ENCODE peak calls at places on chromosomes 3 and 15, in four cellular contexts. One of them, this sample, is unnamed.

GRCh38 chr3:107800705-107801104 is 277.9 kb downstream of the BBX start:
- DNase-seq in stimulated activated CD4-positive, alpha-beta T cell treated with anti-CD3 and anti-CD28 coated beads, TNF-alpha, amount 100 ng/mL, for 1 hour: no peak
- DNase-seq in neural crest cell: peak
- DNase-seq in hippocampal formation: peak
- DNase-seq in this sample: no peak

GRCh38 chr15:29064731-29065130 is 179.0 kb downstream of the APBA2 start:
- DNase-seq in stimulated activated CD4-positive, alpha-beta T cell treated with anti-CD3 and anti-CD28 coated beads, TNF-alpha, amount 100 ng/mL, for 1 hour: no peak
- DNase-seq in neural crest cell: no peak
- DNase-seq in hippocampal formation: no peak
- DNase-seq in this sample: no peak

GRCh38 chr3:32620911-32621310 is 50.3 kb upstream of the DYNC1LI1 start:
- DNase-seq in stimulated activated CD4-positive, alpha-beta T cell treated with anti-CD3 and anti-CD28 coated beads, TNF-alpha, amount 100 ng/mL, for 1 hour: no peak
- DNase-seq in neural crest cell: no peak
- DNase-seq in hippocampal formation: no peak
- DNase-seq in this sample: no peak

GRCh38 chr3:143433787-143434378 is 314.3 kb downstream of the CHST2 start:
- DNase-seq in stimulated activated CD4-positive, alpha-beta T cell treated with anti-CD3 and anti-CD28 coated beads, TNF-alpha, amount 100 ng/mL, for 1 hour: no peak
- DNase-seq in neural crest cell: no peak
- DNase-seq in hippocampal formation: no peak
- DNase-seq in this sample: no peak

GRCh38 chr3:170132335-170132734 is 49.2 kb downstream of the PHC3 start:
- DNase-seq in stimulated activated CD4-positive, alpha-beta T cell treated with anti-CD3 and anti-CD28 coated beads, TNF-alpha, amount 100 ng/mL, for 1 hour: no peak
- DNase-seq in neural crest cell: no peak
- DNase-seq in hippocampal formation: no peak
- DNase-seq in this sample: no peak

GRCh38 chr15:70507772-70508351 is 255.5 kb downstream of the UACA start:
- DNase-seq in stimulated activated CD4-positive, alpha-beta T cell treated with anti-CD3 and anti-CD28 coated beads, TNF-alpha, amount 100 ng/mL, for 1 hour: no peak
- DNase-seq in neural crest cell: no peak
- DNase-seq in hippocampal formation: no peak
- DNase-seq in this sample: peak

GRCh38 chr15:75641603-75642002 is 1.6 kb upstream of the IMP3 start:
- DNase-seq in stimulated activated CD4-positive, alpha-beta T cell treated with anti-CD3 and anti-CD28 coated beads, TNF-alpha, amount 100 ng/mL, for 1 hour: no peak
- DNase-seq in neural crest cell: no peak
- DNase-seq in hippocampal formation: no peak
- DNase-seq in this sample: no peak

GRCh38 chr3:152505926-152506325 is 237.2 kb downstream of the MBNL1 start:
- DNase-seq in stimulated activated CD4-positive, alpha-beta T cell treated with anti-CD3 and anti-CD28 coated beads, TNF-alpha, amount 100 ng/mL, for 1 hour: no peak
- DNase-seq in neural crest cell: no peak
- DNase-seq in hippocampal formation: no peak
- DNase-seq in this sample: no peak

GRCh38 chr3:64599651-64600050 is 88.1 kb downstream of the ADAMTS9 start:
- DNase-seq in stimulated activated CD4-positive, alpha-beta T cell treated with anti-CD3 and anti-CD28 coated beads, TNF-alpha, amount 100 ng/mL, for 1 hour: no peak
- DNase-seq in neural crest cell: no peak
- DNase-seq in hippocampal formation: no peak
- DNase-seq in this sample: no peak

GRCh38 chr3:101479022-101479421 is 34.0 kb downstream of the SENP7 start:
- DNase-seq in stimulated activated CD4-positive, alpha-beta T cell treated with anti-CD3 and anti-CD28 coated beads, TNF-alpha, amount 100 ng/mL, for 1 hour: no peak
- DNase-seq in neural crest cell: no peak
- DNase-seq in hippocampal formation: no peak
- DNase-seq in this sample: no peak

GRCh38 chr3:71076361-71076997 is 507.0 kb downstream of the FOXP1 start:
- DNase-seq in stimulated activated CD4-positive, alpha-beta T cell treated with anti-CD3 and anti-CD28 coated beads, TNF-alpha, amount 100 ng/mL, for 1 hour: no peak
- DNase-seq in neural crest cell: no peak
- DNase-seq in hippocampal formation: no peak
- DNase-seq in this sample: no peak

GRCh38 chr3:98730338-98730737 is 32.8 kb upstream of the ST3GAL6 start:
- DNase-seq in stimulated activated CD4-positive, alpha-beta T cell treated with anti-CD3 and anti-CD28 coated beads, TNF-alpha, amount 100 ng/mL, for 1 hour: no peak
- DNase-seq in neural crest cell: no peak
- DNase-seq in hippocampal formation: no peak
- DNase-seq in this sample: no peak

GRCh38 chr3:74390121-74390870 is 224.2 kb downstream of the CNTN3 start:
- DNase-seq in stimulated activated CD4-positive, alpha-beta T cell treated with anti-CD3 and anti-CD28 coated beads, TNF-alpha, amount 100 ng/mL, for 1 hour: no peak
- DNase-seq in neural crest cell: no peak
- DNase-seq in hippocampal formation: no peak
- DNase-seq in this sample: no peak

GRCh38 chr3:37028329-37028728 is 35.0 kb downstream of the MLH1 start:
- DNase-seq in stimulated activated CD4-positive, alpha-beta T cell treated with anti-CD3 and anti-CD28 coated beads, TNF-alpha, amount 100 ng/mL, for 1 hour: no peak
- DNase-seq in neural crest cell: no peak
- DNase-seq in hippocampal formation: no peak
- DNase-seq in this sample: no peak

GRCh38 chr3:156483961-156484787 is 70.7 kb downstream of the SSR3 start:
- DNase-seq in stimulated activated CD4-positive, alpha-beta T cell treated with anti-CD3 and anti-CD28 coated beads, TNF-alpha, amount 100 ng/mL, for 1 hour: no peak
- DNase-seq in neural crest cell: no peak
- DNase-seq in hippocampal formation: no peak
- DNase-seq in this sample: no peak

GRCh38 chr3:86481031-86481430 is 509.9 kb downstream of the VGLL3 start:
- DNase-seq in stimulated activated CD4-positive, alpha-beta T cell treated with anti-CD3 and anti-CD28 coated beads, TNF-alpha, amount 100 ng/mL, for 1 hour: no peak
- DNase-seq in neural crest cell: no peak
- DNase-seq in hippocampal formation: no peak
- DNase-seq in this sample: no peak

GRCh38 chr3:109563149-109563548 is 225.8 kb upstream of the DPPA4 start:
- DNase-seq in stimulated activated CD4-positive, alpha-beta T cell treated with anti-CD3 and anti-CD28 coated beads, TNF-alpha, amount 100 ng/mL, for 1 hour: no peak
- DNase-seq in neural crest cell: no peak
- DNase-seq in hippocampal formation: no peak
- DNase-seq in this sample: no peak

GRCh38 chr3:13528217-13528801 is 20.6 kb upstream of the FBLN2 start:
- DNase-seq in stimulated activated CD4-positive, alpha-beta T cell treated with anti-CD3 and anti-CD28 coated beads, TNF-alpha, amount 100 ng/mL, for 1 hour: no peak
- DNase-seq in neural crest cell: peak
- DNase-seq in hippocampal formation: no peak
- DNase-seq in this sample: peak

GRCh38 chr3:6680119-6680806 is 180.7 kb upstream of the GRM7 start:
- DNase-seq in stimulated activated CD4-positive, alpha-beta T cell treated with anti-CD3 and anti-CD28 coated beads, TNF-alpha, amount 100 ng/mL, for 1 hour: no peak
- DNase-seq in neural crest cell: no peak
- DNase-seq in hippocampal formation: no peak
- DNase-seq in this sample: no peak

GRCh38 chr3:135231646-135232625 is 436.9 kb downstream of the EPHB1 start:
- DNase-seq in stimulated activated CD4-positive, alpha-beta T cell treated with anti-CD3 and anti-CD28 coated beads, TNF-alpha, amount 100 ng/mL, for 1 hour: no peak
- DNase-seq in neural crest cell: no peak
- DNase-seq in hippocampal formation: no peak
- DNase-seq in this sample: no peak

GRCh38 chr3:35663471-35663870 is 24.1 kb downstream of the ARPP21 start:
- DNase-seq in stimulated activated CD4-positive, alpha-beta T cell treated with anti-CD3 and anti-CD28 coated beads, TNF-alpha, amount 100 ng/mL, for 1 hour: no peak
- DNase-seq in neural crest cell: no peak
- DNase-seq in hippocampal formation: no peak
- DNase-seq in this sample: no peak

GRCh38 chr3:5314897-5315296 is 127.4 kb downstream of the EDEM1 start:
- DNase-seq in stimulated activated CD4-positive, alpha-beta T cell treated with anti-CD3 and anti-CD28 coated beads, TNF-alpha, amount 100 ng/mL, for 1 hour: no peak
- DNase-seq in neural crest cell: no peak
- DNase-seq in hippocampal formation: no peak
- DNase-seq in this sample: no peak

GRCh38 chr3:49093853-49094767 is at the start of gene QRICH1:
- DNase-seq in stimulated activated CD4-positive, alpha-beta T cell treated with anti-CD3 and anti-CD28 coated beads, TNF-alpha, amount 100 ng/mL, for 1 hour: peak
- DNase-seq in neural crest cell: peak
- DNase-seq in hippocampal formation: peak
- DNase-seq in this sample: peak

GRCh38 chr3:32963871-32964270 is 12.4 kb downstream of the CCR4 start:
- DNase-seq in stimulated activated CD4-positive, alpha-beta T cell treated with anti-CD3 and anti-CD28 coated beads, TNF-alpha, amount 100 ng/mL, for 1 hour: no peak
- DNase-seq in neural crest cell: no peak
- DNase-seq in hippocampal formation: no peak
- DNase-seq in this sample: no peak

GRCh38 chr3:35709691-35710090 is 70.4 kb downstream of the ARPP21 start:
- DNase-seq in stimulated activated CD4-positive, alpha-beta T cell treated with anti-CD3 and anti-CD28 coated beads, TNF-alpha, amount 100 ng/mL, for 1 hour: no peak
- DNase-seq in neural crest cell: no peak
- DNase-seq in hippocampal formation: no peak
- DNase-seq in this sample: no peak

GRCh38 chr3:9169951-9170850 is 79.2 kb downstream of the SRGAP3 start:
- DNase-seq in stimulated activated CD4-positive, alpha-beta T cell treated with anti-CD3 and anti-CD28 coated beads, TNF-alpha, amount 100 ng/mL, for 1 hour: no peak
- DNase-seq in neural crest cell: no peak
- DNase-seq in hippocampal formation: no peak
- DNase-seq in this sample: no peak

GRCh38 chr15:26640601-26641000 is 132.3 kb downstream of the GABRB3 start:
- DNase-seq in stimulated activated CD4-positive, alpha-beta T cell treated with anti-CD3 and anti-CD28 coated beads, TNF-alpha, amount 100 ng/mL, for 1 hour: no peak
- DNase-seq in neural crest cell: no peak
- DNase-seq in hippocampal formation: no peak
- DNase-seq in this sample: no peak

GRCh38 chr3:105584351-105584790 is 217.7 kb downstream of the ALCAM start:
- DNase-seq in stimulated activated CD4-positive, alpha-beta T cell treated with anti-CD3 and anti-CD28 coated beads, TNF-alpha, amount 100 ng/mL, for 1 hour: no peak
- DNase-seq in neural crest cell: no peak
- DNase-seq in hippocampal formation: no peak
- DNase-seq in this sample: no peak

GRCh38 chr3:151480492-151480891 is 19.6 kb upstream of the IGSF10 start:
- DNase-seq in stimulated activated CD4-positive, alpha-beta T cell treated with anti-CD3 and anti-CD28 coated beads, TNF-alpha, amount 100 ng/mL, for 1 hour: no peak
- DNase-seq in neural crest cell: no peak
- DNase-seq in hippocampal formation: no peak
- DNase-seq in this sample: no peak

GRCh38 chr3:43522702-43523362 is 99.0 kb downstream of the ANO10 start:
- DNase-seq in stimulated activated CD4-positive, alpha-beta T cell treated with anti-CD3 and anti-CD28 coated beads, TNF-alpha, amount 100 ng/mL, for 1 hour: no peak
- DNase-seq in neural crest cell: no peak
- DNase-seq in hippocampal formation: no peak
- DNase-seq in this sample: no peak

GRCh38 chr3:24254649-24255048 is 240.0 kb downstream of the THRB start:
- DNase-seq in stimulated activated CD4-positive, alpha-beta T cell treated with anti-CD3 and anti-CD28 coated beads, TNF-alpha, amount 100 ng/mL, for 1 hour: no peak
- DNase-seq in neural crest cell: no peak
- DNase-seq in hippocampal formation: no peak
- DNase-seq in this sample: no peak

GRCh38 chr15:42364529-42364928 is 5.2 kb downstream of the CAPN3 start:
- DNase-seq in stimulated activated CD4-positive, alpha-beta T cell treated with anti-CD3 and anti-CD28 coated beads, TNF-alpha, amount 100 ng/mL, for 1 hour: no peak
- DNase-seq in neural crest cell: no peak
- DNase-seq in hippocampal formation: peak
- DNase-seq in this sample: no peak

GRCh38 chr3:184015381-184016019 is 2.2 kb downstream of the ABCC5 start:
- DNase-seq in stimulated activated CD4-positive, alpha-beta T cell treated with anti-CD3 and anti-CD28 coated beads, TNF-alpha, amount 100 ng/mL, for 1 hour: no peak
- DNase-seq in neural crest cell: no peak
- DNase-seq in hippocampal formation: no peak
- DNase-seq in this sample: no peak

GRCh38 chr15:95202569-95203349 is 971.4 kb downstream of the MCTP2 start:
- DNase-seq in stimulated activated CD4-positive, alpha-beta T cell treated with anti-CD3 and anti-CD28 coated beads, TNF-alpha, amount 100 ng/mL, for 1 hour: no peak
- DNase-seq in neural crest cell: no peak
- DNase-seq in hippocampal formation: no peak
- DNase-seq in this sample: no peak

GRCh38 chr15:88769161-88769971 is 33.9 kb upstream of the ACAN start:
- DNase-seq in stimulated activated CD4-positive, alpha-beta T cell treated with anti-CD3 and anti-CD28 coated beads, TNF-alpha, amount 100 ng/mL, for 1 hour: no peak
- DNase-seq in neural crest cell: peak
- DNase-seq in hippocampal formation: peak
- DNase-seq in this sample: no peak

GRCh38 chr3:108501538-108501937 is 8.9 kb downstream of the MYH15 start:
- DNase-seq in stimulated activated CD4-positive, alpha-beta T cell treated with anti-CD3 and anti-CD28 coated beads, TNF-alpha, amount 100 ng/mL, for 1 hour: no peak
- DNase-seq in neural crest cell: no peak
- DNase-seq in hippocampal formation: no peak
- DNase-seq in this sample: no peak

GRCh38 chr15:27273506-27273905 is 302.5 kb downstream of the GABRG3 start:
- DNase-seq in stimulated activated CD4-positive, alpha-beta T cell treated with anti-CD3 and anti-CD28 coated beads, TNF-alpha, amount 100 ng/mL, for 1 hour: no peak
- DNase-seq in neural crest cell: no peak
- DNase-seq in hippocampal formation: no peak
- DNase-seq in this sample: no peak

GRCh38 chr3:122101646-122102045 is 46.5 kb downstream of the CD86 start:
- DNase-seq in stimulated activated CD4-positive, alpha-beta T cell treated with anti-CD3 and anti-CD28 coated beads, TNF-alpha, amount 100 ng/mL, for 1 hour: no peak
- DNase-seq in neural crest cell: no peak
- DNase-seq in hippocampal formation: no peak
- DNase-seq in this sample: no peak

GRCh38 chr15:39487180-39487735 is 93.6 kb upstream of the THBS1 start:
- DNase-seq in stimulated activated CD4-positive, alpha-beta T cell treated with anti-CD3 and anti-CD28 coated beads, TNF-alpha, amount 100 ng/mL, for 1 hour: no peak
- DNase-seq in neural crest cell: no peak
- DNase-seq in hippocampal formation: no peak
- DNase-seq in this sample: no peak

GRCh38 chr3:41710646-41711388 is 251.1 kb downstream of the ULK4 start:
- DNase-seq in stimulated activated CD4-positive, alpha-beta T cell treated with anti-CD3 and anti-CD28 coated beads, TNF-alpha, amount 100 ng/mL, for 1 hour: no peak
- DNase-seq in neural crest cell: no peak
- DNase-seq in hippocampal formation: no peak
- DNase-seq in this sample: no peak

This sample was measured in spleen.